ENCODE peak calls at places on chromosomes 12 and 14, in six cellular contexts. N, X, J, B, W and V are unnamed samples.

GRCh38 chr12:117552971-117553370 is 191.5 kb upstream of the NOS1 start:
- DNase-seq in N (peak), X (peak), J (no peak), B (no peak), W (no peak), V (peak)

GRCh38 chr12:89756100-89756637 is 47.5 kb upstream of the ATP2B1 start:
- DNase-seq in N (no peak), X (no peak), J (no peak), B (no peak), W (no peak), V (no peak)

GRCh38 chr14:20626274-20626673 is 15.2 kb downstream of the OR6S1 start:
- DNase-seq in N (no peak), X (no peak), J (no peak), B (no peak), W (no peak), V (no peak)

GRCh38 chr14:77123381-77124344 is 17.9 kb downstream of the ZDHHC22 start:
- DNase-seq in N (no peak), X (peak), J (peak), B (no peak), W (peak), V (peak)

GRCh38 chr12:32140867-32141266 is 34.2 kb downstream of the BICD1 start:
- DNase-seq in N (no peak), X (no peak), J (no peak), B (no peak), W (no peak), V (no peak)

GRCh38 chr12:65822732-65823480 is 1.4 kb upstream of the HMGA2 start:
- DNase-seq in N (peak), X (peak), J (no peak), B (no peak), W (peak), V (no peak)

GRCh38 chr14:31026076-31026394 is at the start of gene STRN3:
- DNase-seq in N (no peak), X (no peak), J (no peak), B (no peak), W (no peak), V (no peak)

GRCh38 chr14:99573000-99573330 is 31.0 kb downstream of the CCDC85C start:
- DNase-seq in N (no peak), X (peak), J (no peak), B (no peak), W (no peak), V (no peak)

GRCh38 chr12:62862259-62862881 is 72.6 kb downstream of the PPM1H start:
- DNase-seq in N (peak), X (no peak), J (peak), B (no peak), W (no peak), V (no peak)

GRCh38 chr12:105204916-105205315 is 31.1 kb downstream of the APPL2 start:
- DNase-seq in N (peak), X (no peak), J (no peak), B (peak), W (no peak), V (peak)

GRCh38 chr14:75299064-75299463 is 20.4 kb downstream of the FOS start:
- DNase-seq in N (no peak), X (no peak), J (peak), B (no peak), W (no peak), V (peak)

GRCh38 chr14:68945585-68946289 is 33.4 kb downstream of the ACTN1 start:
- DNase-seq in N (no peak), X (peak), J (no peak), B (no peak), W (no peak), V (no peak)

GRCh38 chr12:21472197-21472596 is 29.2 kb downstream of the RECQL start:
- DNase-seq in N (no peak), X (no peak), J (no peak), B (no peak), W (no peak), V (no peak)

GRCh38 chr12:6229823-6230222 is 29.6 kb downstream of the CD9 start:
- DNase-seq in N (peak), X (no peak), J (no peak), B (no peak), W (peak), V (peak)

GRCh38 chr14:98580131-98580678 is 691.8 kb downstream of the BCL11B start:
- DNase-seq in N (no peak), X (no peak), J (peak), B (no peak), W (no peak), V (no peak)

GRCh38 chr12:69846976-69847375 is 21.9 kb downstream of the MYRFL start:
- DNase-seq in N (no peak), X (no peak), J (no peak), B (no peak), W (no peak), V (no peak)